ENCODE peak calls at places on chromosomes 16 and 17, in six cellular contexts. Y, J, W, G, M and S are unnamed samples.

GRCh38 chr16:31088459-31089183 is at the start of gene PRSS53:
- DNase-seq in Y (peak; percentile 70), J (no peak), W (no peak), G (no peak), M (no peak), S (no peak)

GRCh38 chr16:69490707-69491324 is 66.4 kb downstream of the CYB5B start:
- DNase-seq in Y (no peak), J (no peak), W (no peak), G (peak; percentile 52), M (no peak), S (no peak)

GRCh38 chr17:79192503-79193500 is 118.2 kb downstream of the ENGASE start:
- DNase-seq in Y (peak; percentile 80), J (peak; percentile 32), W (peak; percentile 46), G (no peak), M (no peak), S (peak; percentile 64)

GRCh38 chr17:59825533-59826316 is 67.0 kb downstream of the TUBD1 start:
- DNase-seq in Y (no peak), J (no peak), W (no peak), G (peak; percentile 97), M (peak; percentile 57), S (peak; percentile 87)

GRCh38 chr17:10201680-10202079 is 3.3 kb upstream of the GAS7 start:
- DNase-seq in Y (no peak), J (no peak), W (no peak), G (no peak), M (no peak), S (no peak)

GRCh38 chr17:79087428-79088143 is 13.0 kb downstream of the ENGASE start:
- DNase-seq in Y (peak; percentile 93), J (peak; percentile 49), W (peak; percentile 78), G (peak; percentile 24), M (peak; percentile 56), S (peak; percentile 70)

GRCh38 chr16:4945560-4946502 is 8.9 kb upstream of the PPL start:
- DNase-seq in Y (peak; percentile 79), J (no peak), W (no peak), G (peak; percentile 20), M (no peak), S (peak; percentile 63)

GRCh38 chr17:39057807-39058206 is 90.6 kb upstream of the FBXO47 start:
- DNase-seq in Y (no peak), J (no peak), W (no peak), G (no peak), M (no peak), S (no peak)

GRCh38 chr16:87834668-87835473 is 34.4 kb downstream of the SLC7A5 start:
- DNase-seq in Y (no peak), J (no peak), W (no peak), G (no peak), M (no peak), S (no peak)